ENCODE peak calls at places on chromosomes 13 and 19, in seven cellular contexts. One of them, this sample, is unnamed.

GRCh38 chr13:39938591-39938990 is 283.1 kb downstream of the COG6 start:
- DNase-seq in suprapubic skin: no peak
- DNase-seq in prostate gland: no peak
- DNase-seq in choroid plexus epithelial cell: no peak
- DNase-seq in left ventricle myocardium inferior: no peak
- DNase-seq in kidney: no peak
- DNase-seq in upper lobe of right lung: no peak
- DNase-seq in this sample: no peak

GRCh38 chr13:27854606-27855005 is 62.3 kb downstream of the GSX1 start:
- DNase-seq in suprapubic skin: no peak
- DNase-seq in prostate gland: no peak
- DNase-seq in choroid plexus epithelial cell: no peak
- DNase-seq in left ventricle myocardium inferior: no peak
- DNase-seq in kidney: no peak
- DNase-seq in upper lobe of right lung: no peak
- DNase-seq in this sample: no peak

GRCh38 chr13:75347925-75348324 is 134.0 kb downstream of the TBC1D4 start:
- DNase-seq in suprapubic skin: no peak
- DNase-seq in prostate gland: no peak
- DNase-seq in choroid plexus epithelial cell: no peak
- DNase-seq in left ventricle myocardium inferior: no peak
- DNase-seq in kidney: no peak
- DNase-seq in upper lobe of right lung: no peak
- DNase-seq in this sample: no peak

GRCh38 chr13:26376430-26376829 is 122.5 kb downstream of the CDK8 start:
- DNase-seq in suprapubic skin: no peak
- DNase-seq in prostate gland: no peak
- DNase-seq in choroid plexus epithelial cell: no peak
- DNase-seq in left ventricle myocardium inferior: no peak
- DNase-seq in kidney: no peak
- DNase-seq in upper lobe of right lung: no peak
- DNase-seq in this sample: no peak

GRCh38 chr13:110712081-110712848 is 1.2 kb upstream of the ING1 start:
- DNase-seq in suprapubic skin: peak; percentile 91
- DNase-seq in prostate gland: peak; percentile 83
- DNase-seq in choroid plexus epithelial cell: peak; percentile 78
- DNase-seq in left ventricle myocardium inferior: peak; percentile 87
- DNase-seq in kidney: peak; percentile 96
- DNase-seq in upper lobe of right lung: peak; percentile 94
- DNase-seq in this sample: peak; percentile 91

GRCh38 chr13:49238621-49239020 is 9.1 kb upstream of the CDADC1 start:
- DNase-seq in suprapubic skin: no peak
- DNase-seq in prostate gland: no peak
- DNase-seq in choroid plexus epithelial cell: no peak
- DNase-seq in left ventricle myocardium inferior: no peak
- DNase-seq in kidney: no peak
- DNase-seq in upper lobe of right lung: no peak
- DNase-seq in this sample: no peak

GRCh38 chr19:1265611-1266115 is 3.5 kb upstream of the CIRBP start:
- DNase-seq in suprapubic skin: peak; percentile 95
- DNase-seq in prostate gland: peak; percentile 38
- DNase-seq in choroid plexus epithelial cell: peak; percentile 35
- DNase-seq in left ventricle myocardium inferior: peak; percentile 71
- DNase-seq in kidney: peak; percentile 93
- DNase-seq in upper lobe of right lung: peak; percentile 84
- DNase-seq in this sample: peak; percentile 80

GRCh38 chr13:80011448-80012212 is 329.3 kb downstream of the SPRY2 start:
- DNase-seq in suprapubic skin: no peak
- DNase-seq in prostate gland: no peak
- DNase-seq in choroid plexus epithelial cell: peak; percentile 32
- DNase-seq in left ventricle myocardium inferior: no peak
- DNase-seq in kidney: no peak
- DNase-seq in upper lobe of right lung: no peak
- DNase-seq in this sample: no peak

GRCh38 chr19:35395762-35396199 is 24.9 kb downstream of the GPR42 start:
- DNase-seq in suprapubic skin: no peak
- DNase-seq in prostate gland: peak; percentile 58
- DNase-seq in choroid plexus epithelial cell: peak; percentile 7
- DNase-seq in left ventricle myocardium inferior: no peak
- DNase-seq in kidney: peak; percentile 74
- DNase-seq in upper lobe of right lung: no peak
- DNase-seq in this sample: no peak

GRCh38 chr19:38245826-38246498 is 10.2 kb downstream of the PPP1R14A start:
- DNase-seq in suprapubic skin: no peak
- DNase-seq in prostate gland: no peak
- DNase-seq in choroid plexus epithelial cell: peak; percentile 64
- DNase-seq in left ventricle myocardium inferior: peak; percentile 45
- DNase-seq in kidney: no peak
- DNase-seq in upper lobe of right lung: no peak
- DNase-seq in this sample: no peak

GRCh38 chr19:45592366-45592765 is 7.8 kb upstream of the OPA3 start:
- DNase-seq in suprapubic skin: no peak
- DNase-seq in prostate gland: no peak
- DNase-seq in choroid plexus epithelial cell: no peak
- DNase-seq in left ventricle myocardium inferior: no peak
- DNase-seq in kidney: no peak
- DNase-seq in upper lobe of right lung: no peak
- DNase-seq in this sample: no peak

GRCh38 chr19:1183543-1184172 is 9.6 kb upstream of the SBNO2 start:
- DNase-seq in suprapubic skin: no peak
- DNase-seq in prostate gland: no peak
- DNase-seq in choroid plexus epithelial cell: no peak
- DNase-seq in left ventricle myocardium inferior: no peak
- DNase-seq in kidney: peak; percentile 92
- DNase-seq in upper lobe of right lung: no peak
- DNase-seq in this sample: peak; percentile 74

GRCh38 chr19:806815-807421 is 9.7 kb downstream of the PTBP1 start:
- DNase-seq in suprapubic skin: no peak
- DNase-seq in prostate gland: no peak
- DNase-seq in choroid plexus epithelial cell: no peak
- DNase-seq in left ventricle myocardium inferior: no peak
- DNase-seq in kidney: no peak
- DNase-seq in upper lobe of right lung: peak; percentile 58
- DNase-seq in this sample: no peak

GRCh38 chr13:77196052-77196618 is 130.8 kb downstream of the MYCBP2 start:
- DNase-seq in suprapubic skin: no peak
- DNase-seq in prostate gland: no peak
- DNase-seq in choroid plexus epithelial cell: peak; percentile 36
- DNase-seq in left ventricle myocardium inferior: no peak
- DNase-seq in kidney: no peak
- DNase-seq in upper lobe of right lung: no peak
- DNase-seq in this sample: no peak

GRCh38 chr13:95385808-95386207 is 84.6 kb upstream of the ABCC4 start:
- DNase-seq in suprapubic skin: no peak
- DNase-seq in prostate gland: no peak
- DNase-seq in choroid plexus epithelial cell: peak; percentile 8
- DNase-seq in left ventricle myocardium inferior: no peak
- DNase-seq in kidney: no peak
- DNase-seq in upper lobe of right lung: no peak
- DNase-seq in this sample: no peak

GRCh38 chr13:109312399-109312798 is 474.0 kb downstream of the IRS2 start:
- DNase-seq in suprapubic skin: no peak
- DNase-seq in prostate gland: no peak
- DNase-seq in choroid plexus epithelial cell: no peak
- DNase-seq in left ventricle myocardium inferior: no peak
- DNase-seq in kidney: no peak
- DNase-seq in upper lobe of right lung: no peak
- DNase-seq in this sample: no peak

GRCh38 chr13:20738616-20739015 is 35.1 kb downstream of the IL17D start:
- DNase-seq in suprapubic skin: no peak
- DNase-seq in prostate gland: no peak
- DNase-seq in choroid plexus epithelial cell: no peak
- DNase-seq in left ventricle myocardium inferior: no peak
- DNase-seq in kidney: no peak
- DNase-seq in upper lobe of right lung: no peak
- DNase-seq in this sample: no peak

GRCh38 chr13:35468195-35468594 is 8.3 kb downstream of the MAB21L1 start:
- DNase-seq in suprapubic skin: no peak
- DNase-seq in prostate gland: no peak
- DNase-seq in choroid plexus epithelial cell: peak; percentile 43
- DNase-seq in left ventricle myocardium inferior: no peak
- DNase-seq in kidney: no peak
- DNase-seq in upper lobe of right lung: no peak
- DNase-seq in this sample: no peak

GRCh38 chr13:37023871-37024270 is 23.3 kb downstream of the EXOSC8 start:
- DNase-seq in suprapubic skin: no peak
- DNase-seq in prostate gland: no peak
- DNase-seq in choroid plexus epithelial cell: peak; percentile 64
- DNase-seq in left ventricle myocardium inferior: no peak
- DNase-seq in kidney: no peak
- DNase-seq in upper lobe of right lung: no peak
- DNase-seq in this sample: no peak

GRCh38 chr13:25181597-25181996 is 9.5 kb upstream of the AMER2 start:
- DNase-seq in suprapubic skin: no peak
- DNase-seq in prostate gland: no peak
- DNase-seq in choroid plexus epithelial cell: no peak
- DNase-seq in left ventricle myocardium inferior: no peak
- DNase-seq in kidney: no peak
- DNase-seq in upper lobe of right lung: no peak
- DNase-seq in this sample: no peak
- H3K4me3 ChIP-seq in suprapubic skin: no peak overlapping the region
- H3K4me3 ChIP-seq in prostate gland: no peak overlapping the region
- H3K4me3 ChIP-seq in choroid plexus epithelial cell: no peak overlapping the region
- H3K4me3 ChIP-seq in left ventricle myocardium inferior: no peak overlapping the region
- H3K4me3 ChIP-seq in kidney: no peak overlapping the region
- H3K4me3 ChIP-seq in upper lobe of right lung: no peak overlapping the region
- H3K4me3 ChIP-seq in this sample: no peak overlapping the region

DNA sequence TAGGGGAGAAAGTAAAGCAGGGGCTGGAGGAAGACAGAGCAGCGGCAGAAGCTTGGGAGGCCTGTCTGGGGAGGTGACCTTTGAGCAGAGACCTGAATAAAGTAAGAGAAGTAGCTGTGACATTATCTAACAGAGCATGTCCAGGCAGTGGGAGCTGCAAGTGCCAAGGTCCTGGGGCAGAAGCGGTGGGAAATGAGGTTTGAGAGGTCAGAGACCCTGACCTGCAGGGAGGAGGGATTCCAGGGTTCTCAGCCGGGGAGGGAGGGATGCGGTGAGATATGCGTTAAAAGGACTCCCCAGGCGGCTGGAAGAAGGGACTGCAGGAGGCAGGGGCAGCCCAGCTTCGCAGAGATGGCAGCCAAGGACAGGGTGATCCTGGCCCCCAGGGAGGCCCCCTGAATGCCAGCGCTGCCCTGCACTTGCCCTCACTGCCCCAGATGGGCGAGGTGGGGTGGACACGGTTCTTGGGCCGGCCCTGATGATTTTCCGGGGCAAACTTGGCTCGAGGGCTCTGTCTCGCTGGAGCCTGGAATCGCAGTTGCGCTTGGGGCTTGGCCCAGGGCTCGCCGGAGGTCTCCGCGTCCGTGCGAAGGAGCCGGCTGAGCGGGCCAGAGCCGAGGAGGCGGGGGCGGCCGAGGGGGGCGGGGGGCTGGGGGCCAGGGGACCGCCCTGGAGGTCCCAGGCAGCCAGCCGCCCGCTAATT is 3.2 kb downstream of the CRLF1 start:
- DNase-seq in suprapubic skin: no peak
- DNase-seq in prostate gland: no peak
- DNase-seq in choroid plexus epithelial cell: peak; percentile 31
- DNase-seq in left ventricle myocardium inferior: no peak
- DNase-seq in kidney: no peak
- DNase-seq in upper lobe of right lung: no peak
- DNase-seq in this sample: no peak
- TF ChIP-seq CTCF in suprapubic skin: no peak
- TF ChIP-seq CTCF in prostate gland: no peak
- TF ChIP-seq CTCF in choroid plexus epithelial cell: peak; percentile 46
- TF ChIP-seq CTCF in left ventricle myocardium inferior: peak; percentile 33
- TF ChIP-seq CTCF in kidney: no peak
- TF ChIP-seq CTCF in upper lobe of right lung: peak; percentile 30
- TF ChIP-seq CTCF in this sample: peak; percentile 9

DNA sequence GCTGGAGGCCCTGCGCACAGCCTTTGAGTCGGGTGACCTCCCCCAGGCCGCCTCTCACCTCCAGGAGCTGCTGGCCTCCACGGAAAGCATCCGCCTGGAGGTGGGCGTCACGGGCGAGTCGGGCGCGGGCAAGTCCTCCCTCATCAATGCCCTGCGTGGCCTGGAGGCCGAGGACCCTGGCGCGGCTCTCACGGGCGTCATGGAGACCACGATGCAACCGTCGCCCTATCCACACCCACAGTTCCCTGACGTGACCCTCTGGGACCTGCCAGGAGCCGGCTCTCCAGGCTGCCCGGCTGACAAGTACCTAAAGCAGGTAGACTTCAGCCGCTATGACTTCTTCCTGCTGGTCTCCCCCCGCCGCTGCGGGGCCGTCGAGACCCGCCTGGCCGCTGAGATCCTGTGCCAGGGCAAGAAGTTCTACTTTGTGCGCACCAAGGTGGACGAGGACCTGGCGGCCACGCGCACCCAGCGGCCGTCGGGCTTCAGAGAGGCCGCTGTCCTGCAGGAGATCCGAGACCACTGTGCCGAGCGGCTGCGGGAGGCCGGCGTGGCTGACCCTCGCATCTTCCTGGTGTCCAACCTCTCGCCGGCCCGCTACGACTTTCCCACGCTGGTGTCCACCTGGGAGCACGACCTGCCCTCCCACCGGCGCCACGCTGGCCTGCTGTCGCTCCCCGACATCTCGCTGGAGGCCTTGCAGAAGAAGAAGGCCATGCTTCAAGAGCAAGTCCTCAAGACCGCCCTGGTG is 2.9 kb downstream of the IRGC start:
- DNase-seq in suprapubic skin: no peak
- DNase-seq in prostate gland: no peak
- DNase-seq in choroid plexus epithelial cell: no peak
- DNase-seq in left ventricle myocardium inferior: no peak
- DNase-seq in kidney: peak; percentile 58
- DNase-seq in upper lobe of right lung: no peak
- DNase-seq in this sample: no peak
- H3K4me3 ChIP-seq in suprapubic skin: no peak overlapping the region
- H3K4me3 ChIP-seq in prostate gland: no peak overlapping the region
- H3K4me3 ChIP-seq in choroid plexus epithelial cell: no peak overlapping the region
- H3K4me3 ChIP-seq in left ventricle myocardium inferior: no peak overlapping the region
- H3K4me3 ChIP-seq in kidney: no peak overlapping the region
- H3K4me3 ChIP-seq in upper lobe of right lung: no peak overlapping the region
- H3K4me3 ChIP-seq in this sample: no peak overlapping the region

GRCh38 chr19:11342429-11342828 is 3.0 kb upstream of the RAB3D start:
- DNase-seq in suprapubic skin: no peak
- DNase-seq in prostate gland: no peak
- DNase-seq in choroid plexus epithelial cell: no peak
- DNase-seq in left ventricle myocardium inferior: no peak
- DNase-seq in kidney: no peak
- DNase-seq in upper lobe of right lung: no peak
- DNase-seq in this sample: no peak

GRCh38 chr19:11345122-11345752 is 831 bp downstream of the TMEM205 start:
- DNase-seq in suprapubic skin: no peak
- DNase-seq in prostate gland: no peak
- DNase-seq in choroid plexus epithelial cell: no peak
- DNase-seq in left ventricle myocardium inferior: no peak
- DNase-seq in kidney: no peak
- DNase-seq in upper lobe of right lung: no peak
- DNase-seq in this sample: no peak

GRCh38 chr19:11347546-11347945 is 1.2 kb downstream of the CCDC159 start:
- DNase-seq in suprapubic skin: no peak
- DNase-seq in prostate gland: no peak
- DNase-seq in choroid plexus epithelial cell: no peak
- DNase-seq in left ventricle myocardium inferior: no peak
- DNase-seq in kidney: no peak
- DNase-seq in upper lobe of right lung: no peak
- DNase-seq in this sample: no peak

GRCh38 chr19:11349171-11349570 is 2.9 kb downstream of the CCDC159 start:
- DNase-seq in suprapubic skin: no peak
- DNase-seq in prostate gland: no peak
- DNase-seq in choroid plexus epithelial cell: no peak
- DNase-seq in left ventricle myocardium inferior: no peak
- DNase-seq in kidney: no peak
- DNase-seq in upper lobe of right lung: no peak
- DNase-seq in this sample: no peak

GRCh38 chr19:11346104-11346940 is at the start of the genes CCDC159 and TMEM205:
- DNase-seq in suprapubic skin: peak; percentile 100
- DNase-seq in prostate gland: peak; percentile 99
- DNase-seq in choroid plexus epithelial cell: peak; percentile 99
- DNase-seq in left ventricle myocardium inferior: peak; percentile 98
- DNase-seq in kidney: peak; percentile 99
- DNase-seq in upper lobe of right lung: peak; percentile 98
- DNase-seq in this sample: peak; percentile 98
- TF ChIP-seq CTCF in suprapubic skin: no peak
- TF ChIP-seq CTCF in prostate gland: no peak
- TF ChIP-seq CTCF in choroid plexus epithelial cell: no peak
- TF ChIP-seq CTCF in left ventricle myocardium inferior: peak; percentile 21
- TF ChIP-seq CTCF in kidney: no peak
- TF ChIP-seq CTCF in upper lobe of right lung: no peak
- TF ChIP-seq CTCF in this sample: no peak